ENCODE peak calls at places on chromosomes 5 and 9, in ten cellular contexts. One of them, this sample, is unnamed.

GRCh38 chr5:175466700-175467318 is 11.6 kb upstream of the SFXN1 start:
- DNase-seq in IMR-90: no peak
- DNase-seq in H54: no peak
- DNase-seq in spleen: no peak
- DNase-seq in Peyer's patch: no peak
- DNase-seq in transverse colon: no peak
- DNase-seq in adrenal gland: no peak
- DNase-seq in gastrocnemius medialis: peak
- DNase-seq in esophagus squamous epithelium: no peak
- DNase-seq in GM12891: no peak
- DNase-seq in this sample: no peak

GRCh38 chr5:149940941-149941644 is 3.5 kb downstream of the PDE6A start:
- DNase-seq in IMR-90: no peak
- DNase-seq in H54: no peak
- DNase-seq in spleen: no peak
- DNase-seq in Peyer's patch: no peak
- DNase-seq in transverse colon: no peak
- DNase-seq in adrenal gland: no peak
- DNase-seq in gastrocnemius medialis: no peak
- DNase-seq in esophagus squamous epithelium: no peak
- DNase-seq in GM12891: no peak
- DNase-seq in this sample: no peak

GRCh38 chr9:4674783-4675182 is 4.6 kb upstream of the CDC37L1 start:
- DNase-seq in IMR-90: peak
- DNase-seq in H54: no peak
- DNase-seq in spleen: no peak
- DNase-seq in Peyer's patch: no peak
- DNase-seq in transverse colon: no peak
- DNase-seq in adrenal gland: peak
- DNase-seq in gastrocnemius medialis: no peak
- DNase-seq in esophagus squamous epithelium: no peak
- DNase-seq in GM12891: no peak
- DNase-seq in this sample: no peak

GRCh38 chr5:93894471-93895354 is 153.3 kb upstream of the POU5F2 start:
- DNase-seq in IMR-90: peak
- DNase-seq in H54: no peak
- DNase-seq in spleen: no peak
- DNase-seq in Peyer's patch: no peak
- DNase-seq in transverse colon: no peak
- DNase-seq in adrenal gland: no peak
- DNase-seq in gastrocnemius medialis: no peak
- DNase-seq in esophagus squamous epithelium: no peak
- DNase-seq in GM12891: no peak
- DNase-seq in this sample: no peak

GRCh38 chr5:96863949-96864649 is 12.2 kb upstream of the ERAP2 start:
- DNase-seq in IMR-90: no peak
- DNase-seq in H54: no peak
- DNase-seq in spleen: no peak
- DNase-seq in Peyer's patch: no peak
- DNase-seq in transverse colon: no peak
- DNase-seq in adrenal gland: no peak
- DNase-seq in gastrocnemius medialis: no peak
- DNase-seq in esophagus squamous epithelium: no peak
- DNase-seq in GM12891: no peak
- DNase-seq in this sample: no peak

GRCh38 chr9:114072181-114073140 is 5.6 kb downstream of the AMBP start:
- DNase-seq in IMR-90: peak
- DNase-seq in H54: no peak
- DNase-seq in spleen: peak
- DNase-seq in Peyer's patch: no peak
- DNase-seq in transverse colon: peak
- DNase-seq in adrenal gland: no peak
- DNase-seq in gastrocnemius medialis: peak
- DNase-seq in esophagus squamous epithelium: no peak
- DNase-seq in GM12891: no peak
- DNase-seq in this sample: no peak

GRCh38 chr9:84152204-84152603 is 171.6 kb downstream of the RMI1 start:
- DNase-seq in IMR-90: no peak
- DNase-seq in H54: no peak
- DNase-seq in spleen: no peak
- DNase-seq in Peyer's patch: no peak
- DNase-seq in transverse colon: no peak
- DNase-seq in adrenal gland: no peak
- DNase-seq in gastrocnemius medialis: no peak
- DNase-seq in esophagus squamous epithelium: no peak
- DNase-seq in GM12891: no peak
- DNase-seq in this sample: no peak

GRCh38 chr5:136133416-136134383 is 1.1 kb downstream of the SMAD5 start:
- DNase-seq in IMR-90: peak
- DNase-seq in H54: peak
- DNase-seq in spleen: no peak
- DNase-seq in Peyer's patch: peak
- DNase-seq in transverse colon: peak
- DNase-seq in adrenal gland: peak
- DNase-seq in gastrocnemius medialis: peak
- DNase-seq in esophagus squamous epithelium: no peak
- DNase-seq in GM12891: no peak
- DNase-seq in this sample: peak

GRCh38 chr5:32498484-32498883 is 53.9 kb upstream of the ZFR start:
- DNase-seq in IMR-90: no peak
- DNase-seq in H54: no peak
- DNase-seq in spleen: no peak
- DNase-seq in Peyer's patch: no peak
- DNase-seq in transverse colon: no peak
- DNase-seq in adrenal gland: no peak
- DNase-seq in gastrocnemius medialis: no peak
- DNase-seq in esophagus squamous epithelium: no peak
- DNase-seq in GM12891: no peak
- DNase-seq in this sample: no peak

GRCh38 chr5:140004174-140004573 is 38.9 kb downstream of the NRG2 start:
- DNase-seq in IMR-90: no peak
- DNase-seq in H54: no peak
- DNase-seq in spleen: no peak
- DNase-seq in Peyer's patch: no peak
- DNase-seq in transverse colon: no peak
- DNase-seq in adrenal gland: no peak
- DNase-seq in gastrocnemius medialis: no peak
- DNase-seq in esophagus squamous epithelium: no peak
- DNase-seq in GM12891: no peak
- DNase-seq in this sample: no peak

GRCh38 chr5:72276219-72276752 is 43.8 kb downstream of the MRPS27 start:
- DNase-seq in IMR-90: no peak
- DNase-seq in H54: no peak
- DNase-seq in spleen: no peak
- DNase-seq in Peyer's patch: no peak
- DNase-seq in transverse colon: no peak
- DNase-seq in adrenal gland: no peak
- DNase-seq in gastrocnemius medialis: no peak
- DNase-seq in esophagus squamous epithelium: no peak
- DNase-seq in GM12891: no peak
- DNase-seq in this sample: no peak

GRCh38 chr5:166795756-166796155 is 1495.7 kb upstream of the WWC1 start:
- DNase-seq in IMR-90: no peak
- DNase-seq in H54: no peak
- DNase-seq in spleen: no peak
- DNase-seq in Peyer's patch: no peak
- DNase-seq in transverse colon: no peak
- DNase-seq in adrenal gland: no peak
- DNase-seq in gastrocnemius medialis: no peak
- DNase-seq in esophagus squamous epithelium: no peak
- DNase-seq in GM12891: no peak
- DNase-seq in this sample: no peak

GRCh38 chr5:109740329-109740728 is 50.6 kb downstream of the MAN2A1 start:
- DNase-seq in IMR-90: peak
- DNase-seq in H54: no peak
- DNase-seq in spleen: no peak
- DNase-seq in Peyer's patch: no peak
- DNase-seq in transverse colon: no peak
- DNase-seq in adrenal gland: no peak
- DNase-seq in gastrocnemius medialis: no peak
- DNase-seq in esophagus squamous epithelium: no peak
- DNase-seq in GM12891: no peak
- DNase-seq in this sample: no peak

DNA sequence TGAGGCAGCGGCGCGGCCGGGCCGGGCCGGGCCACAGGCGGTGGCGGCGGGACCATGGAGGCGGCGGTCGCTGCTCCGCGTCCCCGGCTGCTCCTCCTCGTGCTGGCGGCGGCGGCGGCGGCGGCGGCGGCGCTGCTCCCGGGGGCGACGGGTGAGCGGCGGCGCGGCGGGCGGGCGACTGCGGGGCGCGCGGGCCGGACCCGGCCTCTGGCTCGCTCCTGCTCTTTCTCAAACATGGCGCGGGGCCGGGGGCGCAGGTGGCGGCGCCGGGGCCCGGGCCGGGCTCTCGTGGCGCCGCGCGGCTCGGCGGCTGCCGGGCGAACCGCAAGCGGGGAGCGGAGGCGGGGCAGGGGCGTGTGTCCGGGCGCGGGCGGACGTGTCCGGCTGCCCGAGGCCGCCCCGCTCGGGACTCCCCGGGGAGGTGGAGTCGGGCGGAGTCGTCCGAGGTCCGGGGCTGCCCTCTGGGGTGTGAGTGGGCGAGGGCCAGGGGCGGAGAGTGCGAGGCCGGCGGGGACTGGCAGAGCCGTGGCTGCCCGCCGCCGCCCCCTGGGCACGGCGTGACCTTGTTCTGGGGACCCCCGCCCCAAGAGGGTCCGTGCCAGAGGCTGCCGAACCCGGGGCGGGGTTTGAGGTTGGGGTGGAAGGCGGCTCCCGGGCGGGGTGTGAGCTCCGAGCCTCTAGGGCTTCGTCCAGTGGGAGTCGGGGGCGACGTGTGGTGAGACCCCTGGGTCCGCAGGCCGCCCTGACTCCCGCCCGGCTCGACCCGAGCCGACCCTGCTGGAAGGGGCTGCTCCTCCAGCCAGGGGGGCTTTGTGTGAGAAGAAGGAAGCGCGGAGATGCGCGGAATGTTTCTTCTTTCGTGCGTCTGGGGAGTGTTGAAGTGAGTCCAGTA is 485 bp downstream of the TGFBR1 start:
- DNase-seq in IMR-90: peak
- DNase-seq in H54: peak
- DNase-seq in spleen: peak
- DNase-seq in Peyer's patch: peak
- DNase-seq in transverse colon: peak
- DNase-seq in adrenal gland: peak
- DNase-seq in gastrocnemius medialis: peak
- DNase-seq in esophagus squamous epithelium: peak
- DNase-seq in GM12891: peak
- DNase-seq in this sample: peak
- TF ChIP-seq POLR2A in IMR-90: peak
- TF ChIP-seq POLR2A in H54: peak
- TF ChIP-seq POLR2A in spleen: no peak
- TF ChIP-seq POLR2A in Peyer's patch: peak
- TF ChIP-seq POLR2A in transverse colon: peak
- TF ChIP-seq POLR2A in adrenal gland: peak
- TF ChIP-seq POLR2A in gastrocnemius medialis: no peak
- TF ChIP-seq POLR2A in esophagus squamous epithelium: peak
- TF ChIP-seq POLR2A in GM12891: no peak
- TF ChIP-seq POLR2A in this sample: no peak

GRCh38 chr5:132909702-132910101 is 36.2 kb downstream of the LEAP2 start:
- DNase-seq in IMR-90: no peak
- DNase-seq in H54: no peak
- DNase-seq in spleen: no peak
- DNase-seq in Peyer's patch: no peak
- DNase-seq in transverse colon: no peak
- DNase-seq in adrenal gland: no peak
- DNase-seq in gastrocnemius medialis: no peak
- DNase-seq in esophagus squamous epithelium: no peak
- DNase-seq in GM12891: no peak
- DNase-seq in this sample: no peak
- TF ChIP-seq POLR2A in IMR-90: no peak
- TF ChIP-seq POLR2A in H54: no peak
- TF ChIP-seq POLR2A in spleen: no peak
- TF ChIP-seq POLR2A in Peyer's patch: no peak
- TF ChIP-seq POLR2A in transverse colon: no peak
- TF ChIP-seq POLR2A in adrenal gland: no peak
- TF ChIP-seq POLR2A in gastrocnemius medialis: no peak
- TF ChIP-seq POLR2A in esophagus squamous epithelium: no peak
- TF ChIP-seq POLR2A in GM12891: no peak
- TF ChIP-seq POLR2A in this sample: no peak

GRCh38 chr5:143494162-143494561 is 90.7 kb upstream of the NR3C1 start:
- DNase-seq in IMR-90: peak
- DNase-seq in H54: peak
- DNase-seq in spleen: no peak
- DNase-seq in Peyer's patch: no peak
- DNase-seq in transverse colon: no peak
- DNase-seq in adrenal gland: no peak
- DNase-seq in gastrocnemius medialis: no peak
- DNase-seq in esophagus squamous epithelium: no peak
- DNase-seq in GM12891: no peak
- DNase-seq in this sample: no peak

GRCh38 chr5:143496928-143497327 is 93.4 kb upstream of the NR3C1 start:
- DNase-seq in IMR-90: peak
- DNase-seq in H54: no peak
- DNase-seq in spleen: no peak
- DNase-seq in Peyer's patch: no peak
- DNase-seq in transverse colon: no peak
- DNase-seq in adrenal gland: no peak
- DNase-seq in gastrocnemius medialis: no peak
- DNase-seq in esophagus squamous epithelium: no peak
- DNase-seq in GM12891: no peak
- DNase-seq in this sample: no peak

GRCh38 chr5:143494595-143494994 is 91.1 kb upstream of the NR3C1 start:
- DNase-seq in IMR-90: no peak
- DNase-seq in H54: no peak
- DNase-seq in spleen: no peak
- DNase-seq in Peyer's patch: no peak
- DNase-seq in transverse colon: no peak
- DNase-seq in adrenal gland: no peak
- DNase-seq in gastrocnemius medialis: no peak
- DNase-seq in esophagus squamous epithelium: no peak
- DNase-seq in GM12891: no peak
- DNase-seq in this sample: no peak

GRCh38 chr5:143495823-143496275 is 92.4 kb upstream of the NR3C1 start:
- DNase-seq in IMR-90: peak
- DNase-seq in H54: no peak
- DNase-seq in spleen: no peak
- DNase-seq in Peyer's patch: no peak
- DNase-seq in transverse colon: no peak
- DNase-seq in adrenal gland: peak
- DNase-seq in gastrocnemius medialis: no peak
- DNase-seq in esophagus squamous epithelium: no peak
- DNase-seq in GM12891: no peak
- DNase-seq in this sample: peak

GRCh38 chr5:143495124-143495523 is 91.6 kb upstream of the NR3C1 start:
- DNase-seq in IMR-90: peak
- DNase-seq in H54: no peak
- DNase-seq in spleen: no peak
- DNase-seq in Peyer's patch: no peak
- DNase-seq in transverse colon: no peak
- DNase-seq in adrenal gland: no peak
- DNase-seq in gastrocnemius medialis: no peak
- DNase-seq in esophagus squamous epithelium: no peak
- DNase-seq in GM12891: no peak
- DNase-seq in this sample: no peak
- TF ChIP-seq POLR2A in IMR-90: no peak
- TF ChIP-seq POLR2A in H54: no peak
- TF ChIP-seq POLR2A in spleen: no peak
- TF ChIP-seq POLR2A in Peyer's patch: no peak
- TF ChIP-seq POLR2A in transverse colon: no peak
- TF ChIP-seq POLR2A in adrenal gland: no peak
- TF ChIP-seq POLR2A in gastrocnemius medialis: no peak
- TF ChIP-seq POLR2A in esophagus squamous epithelium: no peak
- TF ChIP-seq POLR2A in GM12891: no peak
- TF ChIP-seq POLR2A in this sample: no peak

GRCh38 chr9:69324549-69325401 is at the start of gene ENTREP1:
- DNase-seq in IMR-90: no peak
- DNase-seq in H54: peak
- DNase-seq in spleen: peak
- DNase-seq in Peyer's patch: no peak
- DNase-seq in transverse colon: peak
- DNase-seq in adrenal gland: peak
- DNase-seq in gastrocnemius medialis: peak
- DNase-seq in esophagus squamous epithelium: no peak
- DNase-seq in GM12891: no peak
- DNase-seq in this sample: peak
- TF ChIP-seq POLR2A in IMR-90: no peak
- TF ChIP-seq POLR2A in H54: no peak
- TF ChIP-seq POLR2A in spleen: no peak
- TF ChIP-seq POLR2A in Peyer's patch: no peak
- TF ChIP-seq POLR2A in transverse colon: peak
- TF ChIP-seq POLR2A in adrenal gland: no peak
- TF ChIP-seq POLR2A in gastrocnemius medialis: peak
- TF ChIP-seq POLR2A in esophagus squamous epithelium: peak
- TF ChIP-seq POLR2A in GM12891: no peak
- TF ChIP-seq POLR2A in this sample: no peak